ENCODE peak calls at places on chromosomes 6 and 20, in eight cellular contexts. W is RWPE1, D is T-helper 17 cell, H is NB4, M is left lobe of liver, R is natural killer cell, N is BE2C, V is HT1080. J is an unnamed sample.

GRCh38 chr6:148186916-148187315 is 155.7 kb upstream of the SASH1 start:
- DNase-seq in W (no peak), D (no peak), H (no peak), M (no peak), R (no peak), N (no peak), V (no peak), J (no peak)

GRCh38 chr6:26251354-26252081 is 113.5 kb upstream of the BTN3A2 start:
- DNase-seq in W (peak), D (no peak), H (peak), M (no peak), R (peak), N (peak), V (no peak), J (peak)

GRCh38 chr20:20273281-20273680 is 94.6 kb upstream of the INSM1 start:
- DNase-seq in W (no peak), D (no peak), H (no peak), M (no peak), R (no peak), N (no peak), V (no peak), J (no peak)

GRCh38 chr20:55200317-55200716 is 724.9 kb downstream of the DOK5 start:
- DNase-seq in W (peak), D (no peak), H (no peak), M (no peak), R (no peak), N (no peak), V (no peak), J (no peak)

GRCh38 chr6:165403006-165403405 is 93.6 kb upstream of the C6orf118 start:
- DNase-seq in W (no peak), D (no peak), H (no peak), M (no peak), R (no peak), N (no peak), V (no peak), J (no peak)

GRCh38 chr20:36149012-36149411 is 5.5 kb upstream of the EPB41L1 start:
- DNase-seq in W (no peak), D (no peak), H (no peak), M (no peak), R (no peak), N (no peak), V (no peak), J (no peak)

GRCh38 chr6:29651413-29652197 is 5.3 kb upstream of the MOG start:
- DNase-seq in W (peak), D (no peak), H (peak), M (no peak), R (no peak), N (no peak), V (no peak), J (peak)

GRCh38 chr6:80143312-80143960 is 37.0 kb downstream of the BCKDHB start:
- DNase-seq in W (peak), D (no peak), H (no peak), M (no peak), R (no peak), N (peak), V (peak), J (no peak)

GRCh38 chr6:132391391-132392291 is 9.6 kb downstream of the MOXD1 start:
- DNase-seq in W (peak), D (no peak), H (no peak), M (no peak), R (no peak), N (no peak), V (no peak), J (no peak)

GRCh38 chr6:511488-512137 is 120.1 kb downstream of the IRF4 start:
- DNase-seq in W (no peak), D (no peak), H (no peak), M (no peak), R (no peak), N (no peak), V (no peak), J (no peak)

GRCh38 chr6:36682328-36683144 is 4.0 kb downstream of the CDKN1A start:
- DNase-seq in W (peak), D (peak), H (peak), M (peak), R (no peak), N (no peak), V (peak), J (peak)

GRCh38 chr6:2396292-2396691 is 150.9 kb upstream of the GMDS start:
- DNase-seq in W (no peak), D (no peak), H (no peak), M (no peak), R (no peak), N (no peak), V (no peak), J (no peak)

GRCh38 chr20:62984666-62985065 is 22.1 kb downstream of the BHLHE23 start:
- DNase-seq in W (no peak), D (no peak), H (no peak), M (no peak), R (no peak), N (no peak), V (no peak), J (no peak)

GRCh38 chr6:36839819-36840379 is 655 bp upstream of the CPNE5 start:
- DNase-seq in W (no peak), D (peak), H (peak), M (no peak), R (peak), N (peak), V (no peak), J (peak)

GRCh38 chr6:38337819-38338465 is 301.8 kb downstream of the BTBD9 start:
- DNase-seq in W (peak), D (no peak), H (no peak), M (no peak), R (no peak), N (no peak), V (peak), J (no peak)

J was measured in central memory CD4-positive, alpha-beta T cell.